ENCODE peak calls at places on chromosome 2, in five cellular contexts. One of them, this sample, is unnamed.

GRCh38 chr2:184053326-184053725 is 545.0 kb upstream of the ZNF804A start:
- DNase-seq in SHP77: peak; percentile 76
- DNase-seq in NCI-H2107: no peak
- DNase-seq in C1 segment of cervical spinal cord: no peak
- DNase-seq in iris pigment epithelial cell: peak; percentile 0
- DNase-seq in this sample: no peak

GRCh38 chr2:231318436-231318835 is 77.1 kb upstream of the B3GNT7 start:
- DNase-seq in SHP77: no peak
- DNase-seq in NCI-H2107: no peak
- DNase-seq in C1 segment of cervical spinal cord: no peak
- DNase-seq in iris pigment epithelial cell: no peak
- DNase-seq in this sample: no peak

GRCh38 chr2:226256709-226257401 is 542.8 kb downstream of the IRS1 start:
- DNase-seq in SHP77: no peak
- DNase-seq in NCI-H2107: no peak
- DNase-seq in C1 segment of cervical spinal cord: no peak
- DNase-seq in iris pigment epithelial cell: peak; percentile 19
- DNase-seq in this sample: no peak

GRCh38 chr2:170587937-170588336 is 127.2 kb upstream of the SP5 start:
- DNase-seq in SHP77: no peak
- DNase-seq in NCI-H2107: no peak
- DNase-seq in C1 segment of cervical spinal cord: no peak
- DNase-seq in iris pigment epithelial cell: peak; percentile 39
- DNase-seq in this sample: no peak

GRCh38 chr2:51065276-51065675 is 33.3 kb upstream of the NRXN1 start:
- DNase-seq in SHP77: no peak
- DNase-seq in NCI-H2107: no peak
- DNase-seq in C1 segment of cervical spinal cord: no peak
- DNase-seq in iris pigment epithelial cell: peak; percentile 34
- DNase-seq in this sample: no peak

GRCh38 chr2:6231166-6231565 is 539.0 kb downstream of the SOX11 start:
- DNase-seq in SHP77: no peak
- DNase-seq in NCI-H2107: no peak
- DNase-seq in C1 segment of cervical spinal cord: no peak
- DNase-seq in iris pigment epithelial cell: peak; percentile 48
- DNase-seq in this sample: no peak

GRCh38 chr2:79393806-79394484 is 118.9 kb upstream of the CTNNA2 start:
- DNase-seq in SHP77: peak; percentile 20
- DNase-seq in NCI-H2107: no peak
- DNase-seq in C1 segment of cervical spinal cord: no peak
- DNase-seq in iris pigment epithelial cell: no peak
- DNase-seq in this sample: no peak

GRCh38 chr2:113175101-113175628 is 1.4 kb downstream of the PSD4 start:
- DNase-seq in SHP77: no peak
- DNase-seq in NCI-H2107: no peak
- DNase-seq in C1 segment of cervical spinal cord: no peak
- DNase-seq in iris pigment epithelial cell: no peak
- DNase-seq in this sample: no peak

GRCh38 chr2:168278424-168278888 is 31.1 kb upstream of the STK39 start:
- DNase-seq in SHP77: no peak
- DNase-seq in NCI-H2107: no peak
- DNase-seq in C1 segment of cervical spinal cord: no peak
- DNase-seq in iris pigment epithelial cell: peak; percentile 96
- DNase-seq in this sample: peak; percentile 8

GRCh38 chr2:190216829-190217228 is 102.8 kb downstream of the HIBCH start:
- DNase-seq in SHP77: peak; percentile 97
- DNase-seq in NCI-H2107: peak; percentile 11
- DNase-seq in C1 segment of cervical spinal cord: no peak
- DNase-seq in iris pigment epithelial cell: no peak
- DNase-seq in this sample: no peak

GRCh38 chr2:73292906-73293533 is 328 bp downstream of the EGR4 start:
- DNase-seq in SHP77: peak; percentile 9
- DNase-seq in NCI-H2107: no peak
- DNase-seq in C1 segment of cervical spinal cord: no peak
- DNase-seq in iris pigment epithelial cell: no peak
- DNase-seq in this sample: no peak

GRCh38 chr2:33457588-33458247 is 18.7 kb upstream of the RASGRP3 start:
- DNase-seq in SHP77: peak; percentile 83
- DNase-seq in NCI-H2107: no peak
- DNase-seq in C1 segment of cervical spinal cord: no peak
- DNase-seq in iris pigment epithelial cell: peak; percentile 80
- DNase-seq in this sample: no peak

GRCh38 chr2:168851674-168852320 is 38.4 kb downstream of the SPC25 start:
- DNase-seq in SHP77: no peak
- DNase-seq in NCI-H2107: no peak
- DNase-seq in C1 segment of cervical spinal cord: no peak
- DNase-seq in iris pigment epithelial cell: peak; percentile 91
- DNase-seq in this sample: peak; percentile 89

GRCh38 chr2:204825054-204825453 is 279.8 kb downstream of the PARD3B start:
- DNase-seq in SHP77: no peak
- DNase-seq in NCI-H2107: no peak
- DNase-seq in C1 segment of cervical spinal cord: no peak
- DNase-seq in iris pigment epithelial cell: no peak
- DNase-seq in this sample: no peak

GRCh38 chr2:216885117-216885553 is 25.3 kb upstream of the TNP1 start:
- DNase-seq in SHP77: no peak
- DNase-seq in NCI-H2107: no peak
- DNase-seq in C1 segment of cervical spinal cord: no peak
- DNase-seq in iris pigment epithelial cell: no peak
- DNase-seq in this sample: no peak

GRCh38 chr2:239262484-239263230 is 138.2 kb downstream of the HDAC4 start:
- DNase-seq in SHP77: no peak
- DNase-seq in NCI-H2107: no peak
- DNase-seq in C1 segment of cervical spinal cord: no peak
- DNase-seq in iris pigment epithelial cell: no peak
- DNase-seq in this sample: no peak

GRCh38 chr2:238801791-238802190 is 46.1 kb upstream of the TWIST2 start:
- DNase-seq in SHP77: no peak
- DNase-seq in NCI-H2107: no peak
- DNase-seq in C1 segment of cervical spinal cord: no peak
- DNase-seq in iris pigment epithelial cell: no peak
- DNase-seq in this sample: no peak

GRCh38 chr2:45567974-45568789 is 42.9 kb downstream of the SRBD1 start:
- DNase-seq in SHP77: no peak
- DNase-seq in NCI-H2107: no peak
- DNase-seq in C1 segment of cervical spinal cord: no peak
- DNase-seq in iris pigment epithelial cell: peak; percentile 59
- DNase-seq in this sample: no peak

GRCh38 chr2:207161247-207161646 is 4.5 kb downstream of the KLF7 start:
- DNase-seq in SHP77: no peak
- DNase-seq in NCI-H2107: no peak
- DNase-seq in C1 segment of cervical spinal cord: no peak
- DNase-seq in iris pigment epithelial cell: peak; percentile 27
- DNase-seq in this sample: no peak

GRCh38 chr2:15899327-15899612 is 41.1 kb upstream of the MYCN start:
- DNase-seq in SHP77: no peak
- DNase-seq in NCI-H2107: no peak
- DNase-seq in C1 segment of cervical spinal cord: no peak
- DNase-seq in iris pigment epithelial cell: no peak
- DNase-seq in this sample: no peak

GRCh38 chr2:9020267-9020666 is 16.8 kb upstream of the MBOAT2 start:
- DNase-seq in SHP77: no peak
- DNase-seq in NCI-H2107: no peak
- DNase-seq in C1 segment of cervical spinal cord: no peak
- DNase-seq in iris pigment epithelial cell: peak; percentile 28
- DNase-seq in this sample: no peak

GRCh38 chr2:12081481-12082210 is 335.2 kb downstream of the LPIN1 start:
- DNase-seq in SHP77: no peak
- DNase-seq in NCI-H2107: no peak
- DNase-seq in C1 segment of cervical spinal cord: no peak
- DNase-seq in iris pigment epithelial cell: no peak
- DNase-seq in this sample: no peak

GRCh38 chr2:98504386-98505109 is 59.9 kb downstream of the INPP4A start:
- DNase-seq in SHP77: no peak
- DNase-seq in NCI-H2107: no peak
- DNase-seq in C1 segment of cervical spinal cord: no peak
- DNase-seq in iris pigment epithelial cell: no peak
- DNase-seq in this sample: no peak

GRCh38 chr2:54457326-54458023 is 1.3 kb downstream of the SPTBN1 start:
- DNase-seq in SHP77: peak; percentile 87
- DNase-seq in NCI-H2107: no peak
- DNase-seq in C1 segment of cervical spinal cord: peak; percentile 40
- DNase-seq in iris pigment epithelial cell: peak; percentile 22
- DNase-seq in this sample: peak; percentile 28

GRCh38 chr2:12923907-12924610 is 207.3 kb downstream of the TRIB2 start:
- DNase-seq in SHP77: no peak
- DNase-seq in NCI-H2107: no peak
- DNase-seq in C1 segment of cervical spinal cord: no peak
- DNase-seq in iris pigment epithelial cell: peak; percentile 66
- DNase-seq in this sample: peak; percentile 66

GRCh38 chr2:72581560-72582181 is 244.2 kb downstream of the EXOC6B start:
- DNase-seq in SHP77: no peak
- DNase-seq in NCI-H2107: no peak
- DNase-seq in C1 segment of cervical spinal cord: no peak
- DNase-seq in iris pigment epithelial cell: no peak
- DNase-seq in this sample: no peak

GRCh38 chr2:29235411-29235810 is 120.2 kb downstream of the CLIP4 start:
- DNase-seq in SHP77: no peak
- DNase-seq in NCI-H2107: no peak
- DNase-seq in C1 segment of cervical spinal cord: no peak
- DNase-seq in iris pigment epithelial cell: no peak
- DNase-seq in this sample: no peak

GRCh38 chr2:190404487-190404886 is 3.7 kb upstream of the MFSD6 start:
- DNase-seq in SHP77: no peak
- DNase-seq in NCI-H2107: no peak
- DNase-seq in C1 segment of cervical spinal cord: no peak
- DNase-seq in iris pigment epithelial cell: peak; percentile 65
- DNase-seq in this sample: peak; percentile 95

GRCh38 chr2:11837875-11838734 is 91.7 kb downstream of the LPIN1 start:
- DNase-seq in SHP77: no peak
- DNase-seq in NCI-H2107: no peak
- DNase-seq in C1 segment of cervical spinal cord: no peak
- DNase-seq in iris pigment epithelial cell: no peak
- DNase-seq in this sample: no peak

GRCh38 chr2:8309131-8309530 is 372.7 kb upstream of the ID2 start:
- DNase-seq in SHP77: peak; percentile 37
- DNase-seq in NCI-H2107: no peak
- DNase-seq in C1 segment of cervical spinal cord: no peak
- DNase-seq in iris pigment epithelial cell: no peak
- DNase-seq in this sample: no peak

GRCh38 chr2:96207073-96207777 is 1.4 kb downstream of the STARD7 start:
- DNase-seq in SHP77: no peak
- DNase-seq in NCI-H2107: no peak
- DNase-seq in C1 segment of cervical spinal cord: no peak
- DNase-seq in iris pigment epithelial cell: peak; percentile 26
- DNase-seq in this sample: no peak

GRCh38 chr2:112848833-112849232 is 12.3 kb upstream of the IL1B start:
- DNase-seq in SHP77: no peak
- DNase-seq in NCI-H2107: no peak
- DNase-seq in C1 segment of cervical spinal cord: no peak
- DNase-seq in iris pigment epithelial cell: no peak
- DNase-seq in this sample: no peak

GRCh38 chr2:208713066-208713465 is 306.5 kb downstream of the PTH2R start:
- DNase-seq in SHP77: no peak
- DNase-seq in NCI-H2107: no peak
- DNase-seq in C1 segment of cervical spinal cord: no peak
- DNase-seq in iris pigment epithelial cell: no peak
- DNase-seq in this sample: no peak

GRCh38 chr2:26652361-26653041 is 11.3 kb upstream of the CIB4 start:
- DNase-seq in SHP77: no peak
- DNase-seq in NCI-H2107: no peak
- DNase-seq in C1 segment of cervical spinal cord: no peak
- DNase-seq in iris pigment epithelial cell: peak; percentile 84
- DNase-seq in this sample: no peak

GRCh38 chr2:74694281-74694680 is 40.2 kb downstream of the SEMA4F start:
- DNase-seq in SHP77: no peak
- DNase-seq in NCI-H2107: no peak
- DNase-seq in C1 segment of cervical spinal cord: no peak
- DNase-seq in iris pigment epithelial cell: no peak
- DNase-seq in this sample: no peak